ENCODE peak calls at places on chromosomes 3 and 15, in ten cellular contexts. T is lower lobe of right lung; E is NCI-H1092; F is neural crest cell; P is cerebellar cortex; A is cardiac fibroblast; G is H54; O is gastrocnemius medialis; Y is choroid plexus epithelial cell; Q is naive thymus-derived CD8-positive, alpha-beta T cell. D is an unnamed sample.

GRCh38 chr15:97893988-97894387 is 66.5 kb upstream of the ARRDC4 start:
- DNase-seq in G (no peak), Y (no peak), O (no peak), Q (no peak), F (no peak), P (no peak), A (no peak), E (no peak), T (no peak), D (no peak)

GRCh38 chr3:55330355-55330754 is 156.8 kb downstream of the WNT5A start:
- DNase-seq in A (peak; percentile 97), T (no peak), E (no peak), Y (peak; percentile 93), G (peak; percentile 64), P (no peak), Q (no peak), O (no peak), F (no peak), D (no peak)

GRCh38 chr15:39495871-39496459 is 84.9 kb upstream of the THBS1 start:
- DNase-seq in P (no peak), A (no peak), G (no peak), T (no peak), E (no peak), O (no peak), F (no peak), Y (peak; percentile 77), Q (no peak), D (no peak)

GRCh38 chr15:67826717-67827560 is 1.6 kb downstream of the SKOR1 start:
- DNase-seq in O (no peak), Q (no peak), Y (no peak), E (no peak), F (no peak), P (no peak), T (no peak), A (no peak), G (no peak), D (peak; percentile 60)

GRCh38 chr15:31463521-31464102 is 137.0 kb downstream of the KLF13 start:
- DNase-seq in P (no peak), A (no peak), Q (no peak), O (no peak), T (no peak), E (no peak), Y (no peak), F (no peak), G (no peak), D (no peak)

GRCh38 chr15:100592898-100593297 is 9.1 kb downstream of the LINS1 start:
- DNase-seq in P (no peak), T (no peak), Q (no peak), F (no peak), O (no peak), E (no peak), Y (peak; percentile 72), A (peak; percentile 31), G (no peak), D (no peak)

GRCh38 chr15:96345560-96346389 is 15.3 kb downstream of the NR2F2 start:
- DNase-seq in O (peak; percentile 78), Q (no peak), A (peak; percentile 90), G (no peak), F (peak; percentile 73), T (no peak), P (peak; percentile 88), Y (peak; percentile 85), E (peak; percentile 12), D (peak; percentile 73)

GRCh38 chr3:33060609-33061337 is 36.2 kb downstream of the GLB1 start:
- DNase-seq in O (no peak), T (no peak), F (no peak), P (no peak), Y (no peak), E (no peak), Q (no peak), G (no peak), A (no peak), D (no peak)

GRCh38 chr3:45043715-45044299 is 17.7 kb downstream of the CLEC3B start:
- DNase-seq in E (no peak), T (no peak), F (no peak), G (peak; percentile 42), O (no peak), Q (no peak), A (peak; percentile 91), P (no peak), Y (peak; percentile 88), D (no peak)

GRCh38 chr3:9347086-9347485 is 15.8 kb upstream of the THUMPD3 start:
- DNase-seq in G (no peak), A (peak; percentile 48), Y (no peak), T (no peak), O (no peak), Q (no peak), F (no peak), P (no peak), E (no peak), D (no peak)

GRCh38 chr15:67176195-67176971 is 78.1 kb downstream of the AAGAB start:
- DNase-seq in Y (no peak), A (no peak), T (peak; percentile 70), E (peak; percentile 30), Q (no peak), P (no peak), G (no peak), F (no peak), O (peak; percentile 87), D (peak; percentile 68)

GRCh38 chr3:57948080-57948671 is 60.0 kb upstream of the FLNB start:
- DNase-seq in F (no peak), P (no peak), O (no peak), E (no peak), T (no peak), Y (no peak), G (no peak), A (no peak), Q (no peak), D (no peak)

GRCh38 chr3:125470671-125471070 is 49.3 kb downstream of the SNX4 start:
- DNase-seq in P (no peak), F (no peak), O (no peak), A (no peak), T (no peak), E (no peak), Y (no peak), Q (no peak), G (no peak), D (no peak)

GRCh38 chr3:42638339-42638842 is 15.1 kb upstream of the ZBTB47 start:
- DNase-seq in Y (no peak), T (no peak), Q (no peak), A (no peak), O (no peak), E (no peak), P (no peak), G (no peak), F (no peak), D (no peak)

GRCh38 chr3:134311693-134312071 is 61.0 kb upstream of the RYK start:
- DNase-seq in Q (no peak), O (no peak), E (no peak), F (no peak), P (no peak), A (no peak), T (no peak), Y (no peak), G (no peak), D (no peak)

GRCh38 chr3:119580148-119580760 is 962 bp downstream of the ADPRH start:
- DNase-seq in E (no peak), F (no peak), Q (no peak), G (no peak), A (no peak), Y (no peak), O (peak; percentile 53), P (no peak), T (peak; percentile 70), D (no peak)

GRCh38 chr15:61057830-61058529 is 171.1 kb downstream of the RORA start:
- DNase-seq in T (no peak), E (no peak), F (no peak), O (no peak), P (peak; percentile 54), G (no peak), Q (no peak), Y (no peak), A (no peak), D (no peak)

GRCh38 chr3:176814252-176814651 is 383.0 kb downstream of the TBL1XR1 start:
- DNase-seq in O (peak; percentile 11), Q (no peak), F (peak; percentile 77), Y (peak; percentile 78), E (no peak), A (peak; percentile 64), T (peak; percentile 43), P (peak; percentile 54), G (peak; percentile 51), D (peak; percentile 73)

GRCh38 chr15:72961326-72961725 is 90.9 kb upstream of the NEO1 start:
- DNase-seq in A (no peak), P (peak; percentile 89), T (no peak), F (no peak), Q (no peak), G (no peak), E (peak; percentile 33), O (no peak), Y (no peak), D (peak; percentile 48)

GRCh38 chr3:177835008-177835407 is 637.7 kb upstream of the TBL1XR1 start:
- DNase-seq in O (no peak), F (no peak), E (no peak), P (no peak), T (no peak), Q (no peak), Y (peak; percentile 97), G (peak; percentile 35), A (peak; percentile 91), D (no peak)

GRCh38 chr3:134709563-134710312 is 58.9 kb upstream of the KY start:
- DNase-seq in T (no peak), Q (no peak), E (no peak), Y (no peak), O (no peak), G (no peak), F (no peak), P (peak; percentile 42), A (peak; percentile 38), D (no peak)

GRCh38 chr15:58771621-58772235 is 626 bp downstream of the MINDY2 start:
- DNase-seq in G (peak; percentile 10), Y (no peak), E (no peak), Q (peak; percentile 20), F (peak; percentile 24), A (no peak), O (peak; percentile 49), P (peak; percentile 73), T (peak; percentile 75), D (peak; percentile 63)

GRCh38 chr3:132638721-132639120 is 20.9 kb downstream of the ACAD11 start:
- DNase-seq in A (no peak), P (no peak), O (no peak), Q (no peak), T (no peak), F (no peak), G (no peak), E (no peak), Y (no peak), D (no peak)

GRCh38 chr3:112958749-112959560 is 15.9 kb downstream of the CD200R1 start:
- DNase-seq in Y (no peak), A (no peak), O (no peak), F (no peak), P (no peak), Q (no peak), T (no peak), E (no peak), G (no peak), D (no peak)

GRCh38 chr3:64496786-64497560 is 190.8 kb downstream of the ADAMTS9 start:
- DNase-seq in Q (no peak), F (no peak), T (no peak), P (no peak), Y (no peak), E (no peak), G (no peak), O (no peak), A (no peak), D (no peak)

GRCh38 chr15:99413955-99414754 is 151.6 kb upstream of the MEF2A start:
- DNase-seq in A (no peak), G (no peak), Q (no peak), T (no peak), Y (no peak), E (no peak), P (no peak), F (no peak), O (no peak), D (peak; percentile 14)

GRCh38 chr3:149992416-149993058 is 21.8 kb upstream of the PFN2 start:
- DNase-seq in Y (no peak), P (no peak), T (no peak), G (no peak), F (no peak), O (no peak), E (no peak), Q (no peak), A (no peak), D (no peak)

GRCh38 chr3:147962408-147963164 is 553.4 kb downstream of the ZIC1 start:
- DNase-seq in Y (no peak), T (no peak), A (no peak), O (no peak), Q (no peak), G (no peak), P (no peak), F (no peak), E (no peak), D (no peak)